ENCODE peak calls at places on chromosome 10, in seven cellular contexts. P is lower lobe of right lung, L is A673, G is adrenal gland, F is A549, B is Panc1, U is body of pancreas. R is an unnamed sample.

GRCh38 chr10:68550747-68551411 is 9.3 kb upstream of the TET1 start:
- DNase-seq in P (no peak), L (peak; percentile 92), G (peak; percentile 46), F (peak; percentile 70), B (peak; percentile 76), U (peak; percentile 50), R (peak; percentile 72)

GRCh38 chr10:43316988-43317387 is 50.1 kb upstream of the RASGEF1A start:
- DNase-seq in P (no peak), L (no peak), G (no peak), F (no peak), B (no peak), U (no peak), R (no peak)

GRCh38 chr10:116728526-116729096 is 13.8 kb downstream of the HSPA12A start:
- DNase-seq in P (no peak), L (no peak), G (no peak), F (no peak), B (no peak), U (no peak), R (no peak)

GRCh38 chr10:100528885-100529472 is 692 bp downstream of the NDUFB8 start:
- DNase-seq in P (peak; percentile 46), L (peak; percentile 52), G (no peak), F (peak; percentile 15), B (no peak), U (no peak), R (peak; percentile 35)

GRCh38 chr10:44380829-44381600 is 3.9 kb downstream of the CXCL12 start:
- DNase-seq in P (no peak), L (no peak), G (no peak), F (no peak), B (no peak), U (no peak), R (no peak)

GRCh38 chr10:29239569-29240472 is 49.0 kb upstream of the LYZL1 start:
- DNase-seq in P (no peak), L (peak; percentile 64), G (no peak), F (peak; percentile 34), B (peak; percentile 15), U (no peak), R (peak; percentile 3)

GRCh38 chr10:113199459-113199858 is 249.4 kb downstream of the TCF7L2 start:
- DNase-seq in P (no peak), L (no peak), G (no peak), F (no peak), B (no peak), U (no peak), R (no peak)

GRCh38 chr10:7601023-7601656 is 65.6 kb downstream of the ITIH5 start:
- DNase-seq in P (no peak), L (no peak), G (no peak), F (no peak), B (no peak), U (no peak), R (no peak)

GRCh38 chr10:22476601-22477364 is 131.5 kb downstream of the SPAG6 start:
- DNase-seq in P (no peak), L (no peak), G (no peak), F (no peak), B (no peak), U (no peak), R (no peak)

GRCh38 chr10:63819753-63820347 is 298.6 kb downstream of the REEP3 start:
- DNase-seq in P (peak; percentile 65), L (peak; percentile 82), G (peak; percentile 67), F (peak; percentile 28), B (peak; percentile 42), U (peak; percentile 68), R (peak; percentile 20)

GRCh38 chr10:103458720-103459119 is at the start of gene CALHM1:
- DNase-seq in P (no peak), L (no peak), G (no peak), F (no peak), B (no peak), U (no peak), R (peak; percentile 70)

GRCh38 chr10:59709472-59710125 is at the start of gene SLC16A9:
- DNase-seq in P (peak; percentile 54), L (peak; percentile 74), G (peak; percentile 75), F (peak; percentile 53), B (no peak), U (peak; percentile 58), R (no peak)

GRCh38 chr10:22570733-22571430 is 143.5 kb downstream of the PIP4K2A start:
- DNase-seq in P (no peak), L (no peak), G (no peak), F (no peak), B (no peak), U (no peak), R (no peak)

GRCh38 chr10:52759154-52759553 is 13.4 kb downstream of the MBL2 start:
- DNase-seq in P (no peak), L (no peak), G (no peak), F (no peak), B (no peak), U (no peak), R (no peak)

DNA sequence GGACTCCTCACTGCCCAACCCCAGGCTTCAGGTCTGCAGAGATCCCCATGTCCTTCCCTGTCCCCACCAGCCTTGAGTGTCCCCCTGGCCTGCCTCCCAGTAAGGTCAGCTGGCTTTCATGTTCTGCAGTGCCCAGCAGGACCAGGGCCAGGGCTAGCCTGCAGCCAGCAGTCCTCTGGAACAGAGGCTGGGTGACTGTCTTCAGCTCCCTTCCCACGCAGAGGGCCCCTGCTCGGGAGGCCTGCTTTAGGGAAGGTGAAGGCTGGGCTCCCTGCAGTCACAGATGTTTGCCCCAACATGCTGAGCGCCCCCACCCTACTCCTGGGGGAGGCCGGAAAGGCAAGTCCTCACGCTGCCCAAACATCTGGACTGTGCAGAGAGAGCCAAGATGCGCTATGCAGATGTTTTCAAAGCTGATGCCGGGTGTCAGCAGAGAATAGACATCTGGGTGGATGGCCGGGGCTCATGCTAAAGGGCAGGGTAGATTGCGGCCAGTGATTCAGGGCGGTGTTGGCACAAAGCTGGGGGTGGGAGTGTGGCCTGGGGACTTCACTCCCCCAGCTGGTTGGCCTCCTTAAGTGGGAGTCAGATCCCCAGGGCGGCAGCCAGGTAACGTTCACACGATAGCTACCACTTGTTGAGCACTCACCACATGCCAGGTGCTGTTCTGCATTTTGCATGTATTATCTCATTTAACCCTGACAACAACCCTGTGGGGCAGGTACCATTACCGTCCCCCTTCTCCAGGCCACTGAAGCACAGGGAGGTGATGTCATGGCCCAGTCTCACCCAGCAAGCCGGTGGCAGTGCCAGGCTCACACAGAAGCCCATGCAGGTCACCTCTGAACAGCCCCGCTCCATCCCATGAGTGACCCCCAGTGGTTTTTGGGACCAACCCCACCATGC is 71.2 kb upstream of the COL13A1 start:
- DNase-seq in P (no peak), L (no peak), G (peak; percentile 30), F (no peak), B (no peak), U (no peak), R (no peak)
- H3K4me1 ChIP-seq in P (peaks cover 7% of the 10 kb centered on the region), L (no peaks in the 10 kb centered on the region), G (peaks cover 32% of the 10 kb centered on the region), F (peaks cover 32% of the 10 kb centered on the region), B (no peaks in the 10 kb centered on the region), U (no peaks in the 10 kb centered on the region), R (peaks cover 8% of the 10 kb centered on the region)

DNA sequence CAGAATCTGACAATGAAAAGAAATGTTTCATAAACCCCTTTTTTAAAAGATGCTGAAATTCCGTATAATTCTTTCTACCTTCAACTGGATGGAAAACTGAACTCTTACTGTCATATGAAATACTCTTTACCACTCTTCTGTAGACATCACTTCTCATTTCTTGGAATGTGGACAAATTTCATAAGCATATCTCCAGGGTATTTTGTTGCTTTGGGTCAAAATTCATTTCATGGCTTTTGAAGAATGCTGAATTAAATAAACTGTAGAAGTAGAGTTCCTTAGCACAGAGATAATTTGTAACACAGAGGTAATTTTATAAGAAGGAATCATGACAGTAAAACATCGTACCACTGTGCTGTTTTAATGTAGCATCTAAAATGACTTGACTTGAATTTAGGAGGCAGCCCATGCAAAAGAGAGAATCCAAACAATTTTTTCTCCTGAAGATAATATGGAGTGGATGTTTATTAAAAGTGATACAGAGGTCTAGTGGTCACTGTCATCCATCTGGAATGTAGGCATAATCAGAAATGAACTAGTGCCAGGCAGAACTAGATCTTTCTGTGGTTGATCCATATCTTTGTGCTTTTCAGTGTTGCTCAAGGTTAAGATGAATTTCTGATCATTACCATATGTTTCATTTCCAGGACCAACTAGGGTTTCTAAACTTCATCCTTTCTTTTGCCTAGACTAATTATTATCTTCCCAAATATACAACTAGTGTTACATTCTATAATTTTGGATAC is 492.0 kb downstream of the KIF20B start:
- DNase-seq in P (no peak), L (no peak), G (no peak), F (no peak), B (no peak), U (no peak), R (no peak)
- H3K4me3 ChIP-seq in P (no peak overlapping the region), L (no peak overlapping the region), G (no peak overlapping the region), F (no peak overlapping the region), B (no peak overlapping the region), U (no peak overlapping the region), R (no peak overlapping the region)

GRCh38 chr10:71302874-71303568 is 16.0 kb upstream of the SLC29A3 start:
- DNase-seq in P (peak; percentile 11), L (peak; percentile 80), G (no peak), F (peak; percentile 73), B (peak; percentile 24), U (no peak), R (peak; percentile 79)

GRCh38 chr10:71301371-71301916 is 17.6 kb upstream of the SLC29A3 start:
- DNase-seq in P (peak; percentile 29), L (no peak), G (no peak), F (no peak), B (no peak), U (no peak), R (no peak)

GRCh38 chr10:71300555-71301370 is 18.3 kb upstream of the SLC29A3 start:
- DNase-seq in P (peak; percentile 44), L (no peak), G (no peak), F (no peak), B (no peak), U (no peak), R (no peak)

GRCh38 chr10:71302451-71302850 is 16.6 kb upstream of the SLC29A3 start:
- DNase-seq in P (peak; percentile 47), L (no peak), G (no peak), F (no peak), B (no peak), U (no peak), R (no peak)

DNA sequence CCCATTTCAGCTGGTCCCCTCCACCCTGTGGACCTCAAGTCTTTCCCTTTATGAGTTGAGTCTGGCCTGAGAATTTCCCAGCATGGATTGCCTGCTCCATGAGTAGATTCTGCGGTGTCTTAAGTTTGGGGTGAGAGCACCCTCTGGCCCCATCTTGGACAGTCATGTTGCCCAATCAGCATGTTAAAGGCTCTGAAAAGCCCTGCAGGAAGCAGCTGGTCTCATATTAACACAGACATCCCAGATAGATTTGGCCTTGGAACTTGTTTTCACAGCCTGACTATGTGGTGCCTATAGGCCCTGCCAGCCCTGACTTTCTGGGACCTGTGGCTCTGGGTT is 15.5 kb upstream of the SLC29A3 start:
- DNase-seq in P (no peak), L (no peak), G (no peak), F (no peak), B (no peak), U (no peak), R (no peak)
- TF ChIP-seq CTCF in P (no peak), L (peak; percentile 2), G (no peak), F (no peak), B (peak; percentile 69), U (no peak), R (peak; percentile 52)

DNA sequence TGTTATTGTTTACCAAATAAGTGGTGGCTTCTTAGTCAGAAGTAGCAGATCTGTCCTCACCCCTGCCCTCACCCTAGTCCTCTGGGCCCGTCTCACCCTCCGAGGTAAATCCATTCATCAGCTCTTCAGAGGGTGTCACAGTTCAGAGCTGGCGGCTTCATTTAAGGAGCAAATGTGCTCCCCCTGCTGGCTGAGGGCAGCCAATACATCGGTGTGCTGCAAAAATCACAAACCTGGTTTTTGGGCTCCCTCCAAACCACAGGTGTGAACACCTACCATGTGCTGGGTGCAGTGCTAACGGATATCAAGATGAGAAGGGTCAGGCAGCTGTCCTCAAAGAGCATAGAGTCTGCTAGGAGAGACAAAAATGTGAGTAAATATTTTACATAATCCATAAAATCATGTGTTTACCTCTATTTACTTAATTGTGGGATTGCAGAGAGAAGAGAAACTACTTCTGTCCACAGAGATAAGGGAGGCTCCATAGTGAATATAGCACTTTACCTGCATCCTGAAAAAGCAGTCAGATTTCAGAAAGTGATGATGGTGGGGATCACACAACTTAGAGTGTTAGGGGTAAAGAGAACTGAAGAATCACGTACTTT is 15.5 kb upstream of the CRTAC1 start:
- DNase-seq in P (peak; percentile 60), L (peak; percentile 68), G (peak; percentile 49), F (peak; percentile 76), B (peak; percentile 53), U (peak; percentile 60), R (peak; percentile 86)
- H3K4me1 ChIP-seq in P (no peaks in the 10 kb centered on the region), L (no peaks in the 10 kb centered on the region), G (no peaks in the 10 kb centered on the region), F (no peaks in the 10 kb centered on the region), B (no peaks in the 10 kb centered on the region), U (no peaks in the 10 kb centered on the region), R (no peaks in the 10 kb centered on the region)

R was measured in OCI-LY7.